ENCODE peak calls at places on chromosomes 16 and 17, in nine cellular contexts. G, J, O, Z, Q, T, D, W and N are unnamed samples.

GRCh38 chr17:72725432-72726068 is 366.9 kb downstream of the SLC39A11 start:
- DNase-seq in G (peak), J (peak), O (peak), Z (no peak), Q (peak), T (no peak), D (no peak), W (peak), N (peak)

GRCh38 chr17:7445011-7445927 is at the start of gene CHRNB1:
- DNase-seq in G (peak), J (no peak), O (peak), Z (peak), Q (peak), T (no peak), D (peak), W (peak), N (peak)

GRCh38 chr17:39073916-39074315 is 77.5 kb downstream of the PLXDC1 start:
- DNase-seq in G (no peak), J (no peak), O (no peak), Z (no peak), Q (no peak), T (no peak), D (no peak), W (no peak), N (no peak)

GRCh38 chr17:2056221-2057129 is 1.6 kb downstream of the HIC1 start:
- DNase-seq in G (peak), J (no peak), O (no peak), Z (peak), Q (peak), T (no peak), D (peak), W (no peak), N (peak)

GRCh38 chr16:4140652-4141051 is 24.4 kb upstream of the ADCY9 start:
- DNase-seq in G (no peak), J (no peak), O (no peak), Z (no peak), Q (no peak), T (no peak), D (no peak), W (no peak), N (no peak)

GRCh38 chr17:48592592-48592991 is 987 bp downstream of the HOXB5 start:
- DNase-seq in G (peak), J (no peak), O (no peak), Z (no peak), Q (peak), T (no peak), D (no peak), W (no peak), N (no peak)

GRCh38 chr16:69410285-69410990 is 14.0 kb upstream of the CYB5B start:
- DNase-seq in G (no peak), J (no peak), O (no peak), Z (no peak), Q (no peak), T (no peak), D (no peak), W (no peak), N (no peak)

GRCh38 chr16:77951788-77952187 is 70.6 kb upstream of the CLEC3A start:
- DNase-seq in G (peak), J (peak), O (no peak), Z (no peak), Q (peak), T (no peak), D (no peak), W (no peak), N (no peak)

GRCh38 chr16:84463221-84463620 is 41.2 kb downstream of the MEAK7 start:
- DNase-seq in G (no peak), J (no peak), O (no peak), Z (no peak), Q (no peak), T (no peak), D (peak), W (no peak), N (peak)

GRCh38 chr16:79597775-79598174 is 2.8 kb downstream of the MAF start:
- DNase-seq in G (no peak), J (no peak), O (no peak), Z (no peak), Q (no peak), T (no peak), D (no peak), W (no peak), N (no peak)

GRCh38 chr16:8655184-8655717 is 19.2 kb upstream of the ABAT start:
- DNase-seq in G (peak), J (peak), O (peak), Z (no peak), Q (peak), T (no peak), D (no peak), W (no peak), N (no peak)

GRCh38 chr16:2467301-2468141 is 3.6 kb upstream of the NTN3 start:
- DNase-seq in G (peak), J (no peak), O (peak), Z (peak), Q (peak), T (no peak), D (no peak), W (peak), N (peak)

GRCh38 chr16:84795338-84796053 is 24.3 kb upstream of the CRISPLD2 start:
- DNase-seq in G (no peak), J (peak), O (no peak), Z (peak), Q (no peak), T (no peak), D (no peak), W (no peak), N (no peak)

GRCh38 chr17:46943218-46943510 is 20.2 kb downstream of the GOSR2 start:
- DNase-seq in G (no peak), J (no peak), O (no peak), Z (no peak), Q (no peak), T (no peak), D (no peak), W (peak), N (no peak)

GRCh38 chr17:35879748-35880654 is at the start of gene CCL5:
- DNase-seq in G (peak), J (no peak), O (no peak), Z (no peak), Q (no peak), T (peak), D (no peak), W (no peak), N (no peak)

GRCh38 chr16:17685445-17685844 is 214.7 kb upstream of the XYLT1 start:
- DNase-seq in G (no peak), J (no peak), O (no peak), Z (no peak), Q (no peak), T (no peak), D (no peak), W (no peak), N (no peak)

GRCh38 chr16:53457670-53458069 is 23.4 kb downstream of the RBL2 start:
- DNase-seq in G (peak), J (no peak), O (no peak), Z (no peak), Q (no peak), T (peak), D (peak), W (no peak), N (no peak)

GRCh38 chr17:50426814-50427787 is 1.1 kb downstream of the ACSF2 start:
- DNase-seq in G (peak), J (peak), O (no peak), Z (peak), Q (peak), T (no peak), D (no peak), W (no peak), N (no peak)

GRCh38 chr17:15308758-15309157 is 32.6 kb downstream of the TEKT3 start:
- DNase-seq in G (no peak), J (no peak), O (no peak), Z (no peak), Q (no peak), T (no peak), D (no peak), W (no peak), N (no peak)

GRCh38 chr16:49754495-49755290 is 101.2 kb downstream of the ZNF423 start:
- DNase-seq in G (no peak), J (no peak), O (no peak), Z (no peak), Q (peak), T (no peak), D (no peak), W (no peak), N (no peak)

GRCh38 chr16:87929986-87930385 is 6.3 kb downstream of the CA5A start:
- DNase-seq in G (no peak), J (no peak), O (no peak), Z (no peak), Q (no peak), T (no peak), D (no peak), W (no peak), N (no peak)

GRCh38 chr17:16371742-16372141 is 9.1 kb upstream of the UBB start:
- DNase-seq in G (no peak), J (no peak), O (no peak), Z (no peak), Q (no peak), T (no peak), D (no peak), W (no peak), N (no peak)